ENCODE peak calls at places on chromosomes 7 and 10, in six cellular contexts. One of them, this sample, is unnamed. For H3K36me3, the result is how much of the 10 kb centered on the place peaks cover.

GRCh38 chr7:40808409-40808942 is 673.7 kb downstream of the SUGCT start:
- DNase-seq in IMR-90: peak
- DNase-seq in endodermal cell: no peak
- DNase-seq in mucosa of descending colon: no peak
- DNase-seq in HCT116: no peak
- DNase-seq in Caco-2: no peak
- DNase-seq in this sample: no peak

GRCh38 chr7:153245809-153246208 is 486.3 kb downstream of the ACTR3B start:
- DNase-seq in endodermal cell: no peak
- DNase-seq in HCT116: no peak
- DNase-seq in Caco-2: no peak
- DNase-seq in IMR-90: no peak
- DNase-seq in mucosa of descending colon: no peak
- DNase-seq in this sample: no peak

GRCh38 chr7:11768263-11768662 is 63.7 kb downstream of the THSD7A start:
- DNase-seq in mucosa of descending colon: no peak
- DNase-seq in Caco-2: no peak
- DNase-seq in HCT116: no peak
- DNase-seq in IMR-90: no peak
- DNase-seq in endodermal cell: no peak
- DNase-seq in this sample: no peak

GRCh38 chr10:22630229-22631174 is 83.9 kb downstream of the PIP4K2A start:
- DNase-seq in Caco-2: no peak
- DNase-seq in endodermal cell: no peak
- DNase-seq in mucosa of descending colon: no peak
- DNase-seq in IMR-90: peak
- DNase-seq in HCT116: no peak
- DNase-seq in this sample: no peak

GRCh38 chr7:10973942-10974716 is 457 bp downstream of the PHF14 start:
- DNase-seq in HCT116: no peak
- DNase-seq in endodermal cell: peak
- DNase-seq in IMR-90: peak
- DNase-seq in Caco-2: peak
- DNase-seq in mucosa of descending colon: peak
- DNase-seq in this sample: peak

GRCh38 chr10:113303747-113304146 is 249.1 kb upstream of the HABP2 start:
- DNase-seq in endodermal cell: no peak
- DNase-seq in Caco-2: peak
- DNase-seq in HCT116: no peak
- DNase-seq in IMR-90: peak
- DNase-seq in mucosa of descending colon: no peak
- DNase-seq in this sample: no peak

GRCh38 chr10:29078919-29079318 is 210.0 kb upstream of the LYZL1 start:
- DNase-seq in mucosa of descending colon: no peak
- DNase-seq in endodermal cell: no peak
- DNase-seq in HCT116: no peak
- DNase-seq in Caco-2: no peak
- DNase-seq in IMR-90: no peak
- DNase-seq in this sample: no peak

GRCh38 chr7:54880326-54880989 is 121.4 kb upstream of the SEC61G start:
- DNase-seq in mucosa of descending colon: peak
- DNase-seq in endodermal cell: no peak
- DNase-seq in HCT116: no peak
- DNase-seq in Caco-2: peak
- DNase-seq in IMR-90: no peak
- DNase-seq in this sample: no peak

GRCh38 chr10:72058989-72059842 is 29.1 kb downstream of the SPOCK2 start:
- DNase-seq in endodermal cell: no peak
- DNase-seq in mucosa of descending colon: no peak
- DNase-seq in IMR-90: no peak
- DNase-seq in Caco-2: no peak
- DNase-seq in HCT116: no peak
- DNase-seq in this sample: no peak

GRCh38 chr10:108736111-108736510 is 1187.2 kb downstream of the XPNPEP1 start:
- DNase-seq in HCT116: no peak
- DNase-seq in IMR-90: no peak
- DNase-seq in mucosa of descending colon: no peak
- DNase-seq in Caco-2: no peak
- DNase-seq in endodermal cell: no peak
- DNase-seq in this sample: no peak

GRCh38 chr10:72425133-72425532 is 70.4 kb upstream of the DNAJB12 start:
- DNase-seq in Caco-2: no peak
- DNase-seq in IMR-90: no peak
- DNase-seq in HCT116: no peak
- DNase-seq in mucosa of descending colon: no peak
- DNase-seq in endodermal cell: no peak
- DNase-seq in this sample: no peak

GRCh38 chr10:124591123-124591495 is 129.5 kb downstream of the LHPP start:
- DNase-seq in Caco-2: no peak
- DNase-seq in IMR-90: no peak
- DNase-seq in mucosa of descending colon: peak
- DNase-seq in endodermal cell: no peak
- DNase-seq in HCT116: no peak
- DNase-seq in this sample: no peak

DNA sequence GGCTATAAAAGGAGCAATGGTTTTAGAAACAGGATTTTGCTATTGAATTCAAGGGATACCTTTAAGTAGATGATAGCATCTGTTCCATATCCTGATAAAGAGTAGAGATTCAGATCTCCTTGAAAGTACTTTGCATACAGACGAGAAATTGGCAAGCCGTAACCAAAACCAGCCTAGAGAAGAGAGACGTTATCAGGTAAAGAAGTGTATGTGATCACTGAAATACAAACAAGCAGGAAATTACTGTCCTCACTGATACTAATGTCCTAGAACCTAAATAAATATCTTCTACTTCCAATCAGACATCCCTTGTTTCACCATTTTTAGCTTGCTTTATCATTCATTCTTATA is 9.4 kb downstream of the PDK4 start:
- DNase-seq in HCT116: no peak
- DNase-seq in endodermal cell: no peak
- DNase-seq in Caco-2: no peak
- DNase-seq in IMR-90: no peak
- DNase-seq in mucosa of descending colon: no peak
- DNase-seq in this sample: no peak
- H3K36me3 ChIP-seq in HCT116: under half
- H3K36me3 ChIP-seq in endodermal cell: under half
- H3K36me3 ChIP-seq in Caco-2: under half
- H3K36me3 ChIP-seq in IMR-90: under half
- H3K36me3 ChIP-seq in mucosa of descending colon: under half
- H3K36me3 ChIP-seq in this sample: half or more

GRCh38 chr10:103554488-103555320 is 61.2 kb downstream of the NEURL1 start:
- DNase-seq in IMR-90: peak
- DNase-seq in endodermal cell: peak
- DNase-seq in Caco-2: peak
- DNase-seq in HCT116: no peak
- DNase-seq in mucosa of descending colon: peak
- DNase-seq in this sample: peak
- H3K4me3 ChIP-seq in IMR-90: peak
- H3K4me3 ChIP-seq in endodermal cell: no peak
- H3K4me3 ChIP-seq in Caco-2: peak
- H3K4me3 ChIP-seq in HCT116: peak
- H3K4me3 ChIP-seq in mucosa of descending colon: peak
- H3K4me3 ChIP-seq in this sample: peak

DNA sequence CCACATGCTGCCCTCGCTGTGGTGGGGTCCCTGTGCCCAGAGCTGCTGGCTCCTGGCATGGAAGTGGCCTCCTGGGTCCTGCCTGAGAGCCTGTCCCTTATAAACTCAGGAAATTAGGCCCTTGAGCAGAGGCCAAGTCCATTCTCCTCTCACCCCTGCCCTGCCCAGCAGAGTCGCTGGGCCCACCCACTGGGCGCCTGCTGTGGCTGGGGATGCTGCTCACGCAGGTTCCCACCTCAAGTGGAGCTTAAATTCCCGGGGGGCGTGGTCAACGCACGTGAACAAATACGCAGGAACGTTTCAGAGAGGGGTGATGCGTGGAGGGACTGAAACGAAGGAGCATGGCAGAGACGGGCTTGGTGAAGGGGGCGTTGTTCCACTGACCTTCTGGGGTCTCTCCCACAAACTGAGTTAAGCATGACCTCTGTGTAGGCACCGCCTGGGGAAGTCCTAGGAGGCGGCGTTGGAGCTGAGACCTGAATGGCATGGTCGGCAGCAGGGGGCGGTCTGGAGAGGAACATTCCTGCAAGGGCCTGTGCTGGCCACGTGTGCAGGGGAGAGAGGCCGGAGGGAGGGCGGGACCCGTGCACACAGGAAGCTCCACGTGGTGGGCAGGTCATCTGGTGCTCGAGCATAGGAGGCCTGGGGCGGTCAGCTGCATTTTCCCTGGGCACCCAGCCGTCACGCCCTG is 27.9 kb downstream of the FAM20C start:
- DNase-seq in mucosa of descending colon: no peak
- DNase-seq in IMR-90: no peak
- DNase-seq in Caco-2: no peak
- DNase-seq in HCT116: no peak
- DNase-seq in endodermal cell: peak
- DNase-seq in this sample: no peak
- TF ChIP-seq CTCF in mucosa of descending colon: no peak
- TF ChIP-seq CTCF in IMR-90: peak
- TF ChIP-seq CTCF in Caco-2: no peak
- TF ChIP-seq CTCF in HCT116: peak
- TF ChIP-seq CTCF in endodermal cell: peak
- TF ChIP-seq CTCF in this sample: no peak

GRCh38 chr10:70542565-70542938 is 60.0 kb downstream of the PRF1 start:
- DNase-seq in HCT116: no peak
- DNase-seq in IMR-90: peak
- DNase-seq in endodermal cell: no peak
- DNase-seq in mucosa of descending colon: no peak
- DNase-seq in Caco-2: no peak
- DNase-seq in this sample: no peak

GRCh38 chr10:70543911-70544310 is 58.6 kb downstream of the PRF1 start:
- DNase-seq in mucosa of descending colon: no peak
- DNase-seq in HCT116: no peak
- DNase-seq in IMR-90: no peak
- DNase-seq in endodermal cell: no peak
- DNase-seq in Caco-2: no peak
- DNase-seq in this sample: no peak

GRCh38 chr10:70541738-70542564 is 60.6 kb downstream of the PRF1 start:
- DNase-seq in Caco-2: no peak
- DNase-seq in endodermal cell: no peak
- DNase-seq in mucosa of descending colon: no peak
- DNase-seq in HCT116: no peak
- DNase-seq in IMR-90: no peak
- DNase-seq in this sample: no peak

GRCh38 chr10:70546585-70546984 is 56.0 kb downstream of the PRF1 start:
- DNase-seq in HCT116: no peak
- DNase-seq in endodermal cell: no peak
- DNase-seq in mucosa of descending colon: no peak
- DNase-seq in IMR-90: no peak
- DNase-seq in Caco-2: no peak
- DNase-seq in this sample: no peak

DNA sequence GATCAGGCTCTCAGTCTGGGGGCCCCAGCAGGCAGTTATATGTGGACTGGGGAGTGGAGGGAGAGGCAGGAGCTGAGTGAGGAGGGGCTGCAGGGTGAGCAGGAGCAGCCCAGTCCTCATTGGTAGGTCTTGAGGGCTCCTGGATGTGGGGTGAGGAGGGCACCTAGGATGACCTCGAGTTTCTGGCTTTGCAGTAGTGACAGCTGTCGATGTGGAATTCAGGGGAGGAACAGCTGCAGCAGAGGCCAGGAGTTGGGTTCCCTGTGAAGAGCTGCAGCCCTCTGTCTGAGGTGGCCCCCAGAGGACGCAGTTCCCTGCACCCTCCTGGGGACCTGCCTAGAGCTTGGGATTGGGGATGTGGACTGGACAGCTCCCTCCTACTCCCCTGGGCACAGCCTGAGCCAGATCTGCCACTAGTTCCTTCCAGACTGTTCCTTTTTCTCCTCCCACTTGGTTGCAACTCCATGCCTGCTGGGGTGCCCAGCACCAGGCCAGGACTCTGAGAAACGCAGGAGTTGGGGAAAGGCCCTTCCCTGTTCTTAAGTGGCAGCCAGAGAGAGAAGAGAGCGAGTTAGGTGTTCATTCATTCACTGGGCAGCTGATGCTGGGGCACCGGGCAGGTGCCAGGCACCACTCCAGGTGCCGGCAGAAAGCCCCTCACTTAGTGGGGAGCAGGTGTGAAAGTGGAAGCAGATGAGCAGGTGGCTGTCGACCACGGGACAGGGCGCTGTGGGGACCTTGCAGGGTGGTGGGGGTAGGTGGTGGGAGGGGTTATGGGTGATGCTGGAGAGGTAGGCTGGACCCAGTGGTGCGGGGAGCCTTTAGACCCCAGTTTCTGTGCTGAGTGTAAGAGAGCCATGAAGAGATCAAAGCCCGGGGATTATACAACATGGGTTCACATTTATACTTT is 57.9 kb downstream of the PRF1 start:
- DNase-seq in HCT116: no peak
- DNase-seq in Caco-2: no peak
- DNase-seq in mucosa of descending colon: no peak
- DNase-seq in endodermal cell: no peak
- DNase-seq in IMR-90: no peak
- DNase-seq in this sample: no peak
- H3K36me3 ChIP-seq in HCT116: under half
- H3K36me3 ChIP-seq in Caco-2: under half
- H3K36me3 ChIP-seq in mucosa of descending colon: under half
- H3K36me3 ChIP-seq in endodermal cell: under half
- H3K36me3 ChIP-seq in IMR-90: under half
- H3K36me3 ChIP-seq in this sample: under half

DNA sequence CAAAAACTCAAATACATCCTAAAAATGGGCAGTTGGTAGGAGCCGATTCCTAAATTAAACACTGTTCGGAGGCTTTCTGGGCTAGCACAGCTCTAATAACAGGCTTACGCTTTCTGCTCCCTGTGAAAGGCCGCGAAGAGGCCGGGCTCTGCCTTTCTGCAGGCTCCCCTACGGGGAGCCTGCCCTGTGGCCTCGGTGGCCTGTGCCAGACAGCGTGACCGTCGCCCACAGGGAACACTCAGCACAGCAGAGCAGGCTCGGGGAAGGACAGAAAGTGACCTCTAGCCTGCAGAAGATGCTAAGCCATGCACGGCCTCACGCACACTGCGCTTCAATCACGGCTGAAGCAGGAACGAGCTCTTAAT is 64.2 kb downstream of the DIP2C start:
- DNase-seq in IMR-90: no peak
- DNase-seq in Caco-2: no peak
- DNase-seq in HCT116: no peak
- DNase-seq in mucosa of descending colon: no peak
- DNase-seq in endodermal cell: peak
- DNase-seq in this sample: peak
- H3K4me3 ChIP-seq in IMR-90: no peak
- H3K4me3 ChIP-seq in Caco-2: no peak
- H3K4me3 ChIP-seq in HCT116: no peak
- H3K4me3 ChIP-seq in mucosa of descending colon: no peak
- H3K4me3 ChIP-seq in endodermal cell: no peak
- H3K4me3 ChIP-seq in this sample: peak

This sample was measured in left ventricle myocardium inferior.